ENCODE peak calls at places on chromosomes 7 and 10, in five cellular contexts. Z is Peyer's patch, S is H54, E is adrenal gland, Y is stomach. G is an unnamed sample.
A peak's percentile ranks its signal among the peaks of the same experiment; 100 is the strongest.

GRCh38 chr7:137656227-137656849 is 190.4 kb downstream of the DGKI start:
- DNase-seq in Z (peak; percentile 64), S (peak; percentile 18), Y (peak; percentile 81), E (peak; percentile 89), G (peak; percentile 81)

GRCh38 chr7:108135446-108136190 is 5.5 kb upstream of the LAMB4 start:
- DNase-seq in E (no peak), Y (no peak), Z (no peak), S (no peak), G (no peak)

GRCh38 chr7:3232228-3232627 is 68.8 kb upstream of the SDK1 start:
- DNase-seq in Y (no peak), S (no peak), Z (no peak), E (no peak), G (no peak)

GRCh38 chr7:156503195-156503594 is 137.4 kb upstream of the RNF32 start:
- DNase-seq in E (no peak), S (no peak), Y (no peak), Z (no peak), G (no peak)

GRCh38 chr7:139094030-139094429 is 15.5 kb downstream of the ZC3HAV1 start:
- DNase-seq in Z (no peak), S (no peak), E (no peak), Y (no peak), G (no peak)

GRCh38 chr10:104515670-104516199 is 125.4 kb upstream of the SORCS3 start:
- DNase-seq in S (no peak), Z (no peak), Y (no peak), E (no peak), G (no peak)

GRCh38 chr7:100614308-100614861 is 2.0 kb downstream of the MOSPD3 start:
- DNase-seq in S (no peak), E (no peak), Z (no peak), Y (no peak), G (no peak)

GRCh38 chr10:97631098-97631497 is 2.2 kb downstream of the MORN4 start:
- DNase-seq in Y (no peak), S (no peak), E (no peak), Z (no peak), G (no peak)

GRCh38 chr10:116001266-116001857 is 271.6 kb downstream of the GFRA1 start:
- DNase-seq in Z (no peak), E (no peak), Y (no peak), S (no peak), G (no peak)

GRCh38 chr7:41247128-41247865 is 455.6 kb downstream of the INHBA start:
- DNase-seq in S (no peak), E (no peak), Z (no peak), Y (no peak), G (no peak)

DNA sequence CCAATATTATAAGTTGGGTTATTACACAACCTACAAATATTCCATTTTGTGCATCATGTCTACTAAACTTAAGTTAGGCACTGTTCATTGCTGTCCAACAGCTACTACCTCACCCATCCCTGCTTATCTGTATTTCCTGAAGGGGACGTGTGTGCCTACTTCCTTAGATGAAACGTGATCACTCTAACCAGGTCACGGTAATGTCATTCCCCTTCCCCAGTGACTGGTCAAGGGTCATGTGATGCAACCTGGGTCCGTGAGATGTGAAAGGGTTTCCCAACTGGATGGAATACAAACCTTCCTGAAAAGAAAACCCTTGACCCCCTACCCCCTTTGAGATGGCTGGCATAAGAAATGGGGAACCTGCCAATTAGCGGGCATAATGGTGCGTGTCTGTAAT is 1.6 kb upstream of the NSMCE4A start:
- DNase-seq in S (no peak), Y (no peak), E (no peak), Z (no peak), G (no peak)
- TF ChIP-seq POLR2A in S (no peak), Y (no peak), E (no peak), Z (no peak), G (no peak)

DNA sequence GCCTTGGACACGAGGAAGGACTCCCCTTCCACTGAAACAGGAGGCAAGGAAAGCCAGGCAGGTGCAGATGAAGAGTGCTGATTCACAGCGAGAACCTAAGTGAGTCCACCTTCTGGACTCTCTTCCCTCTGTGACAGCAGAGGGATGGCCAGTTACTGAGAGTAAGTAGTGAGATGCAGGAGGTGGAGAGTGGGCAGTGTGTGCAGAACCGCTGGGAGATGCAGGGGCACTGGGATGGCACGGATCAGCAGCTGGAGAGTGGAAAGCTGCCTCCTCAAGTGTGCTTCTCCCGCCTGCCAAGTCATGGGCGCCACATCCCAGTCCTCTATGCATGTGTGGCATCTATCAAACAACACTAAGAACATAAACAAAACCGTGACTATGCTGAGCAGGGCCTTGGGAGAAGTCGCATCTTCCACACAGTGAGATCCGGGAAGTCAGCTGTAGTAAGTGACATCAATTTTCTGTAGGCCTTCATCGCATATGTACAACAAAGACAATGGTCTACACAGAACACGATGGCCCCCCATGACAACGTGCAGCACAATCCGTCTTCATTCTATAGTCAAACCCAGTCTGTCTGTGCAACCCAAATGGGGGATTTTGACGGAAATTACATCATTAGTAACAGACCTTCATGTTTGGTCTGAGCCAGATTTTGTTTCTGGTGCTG is 217.4 kb upstream of the KLF14 start:
- DNase-seq in Y (no peak), Z (no peak), E (no peak), S (no peak), G (no peak)
- TF ChIP-seq POLR2A in Y (no peak), Z (no peak), E (no peak), S (no peak), G (no peak)

GRCh38 chr10:101193210-101193609 is 36.1 kb downstream of the LBX1 start:
- DNase-seq in S (no peak), E (no peak), Z (no peak), Y (no peak), G (no peak)

GRCh38 chr10:101195921-101196320 is 33.3 kb downstream of the LBX1 start:
- DNase-seq in Z (no peak), Y (no peak), S (no peak), E (no peak), G (no peak)
- TF ChIP-seq POLR2A in Z (no peak), Y (no peak), S (no peak), E (no peak), G (no peak)

GRCh38 chr7:1548944-1549343 is 7.1 kb downstream of the TMEM184A start:
- DNase-seq in S (no peak), E (no peak), Y (no peak), Z (no peak), G (no peak)
- TF ChIP-seq POLR2A in S (no peak), E (no peak), Y (no peak), Z (no peak), G (no peak)

DNA sequence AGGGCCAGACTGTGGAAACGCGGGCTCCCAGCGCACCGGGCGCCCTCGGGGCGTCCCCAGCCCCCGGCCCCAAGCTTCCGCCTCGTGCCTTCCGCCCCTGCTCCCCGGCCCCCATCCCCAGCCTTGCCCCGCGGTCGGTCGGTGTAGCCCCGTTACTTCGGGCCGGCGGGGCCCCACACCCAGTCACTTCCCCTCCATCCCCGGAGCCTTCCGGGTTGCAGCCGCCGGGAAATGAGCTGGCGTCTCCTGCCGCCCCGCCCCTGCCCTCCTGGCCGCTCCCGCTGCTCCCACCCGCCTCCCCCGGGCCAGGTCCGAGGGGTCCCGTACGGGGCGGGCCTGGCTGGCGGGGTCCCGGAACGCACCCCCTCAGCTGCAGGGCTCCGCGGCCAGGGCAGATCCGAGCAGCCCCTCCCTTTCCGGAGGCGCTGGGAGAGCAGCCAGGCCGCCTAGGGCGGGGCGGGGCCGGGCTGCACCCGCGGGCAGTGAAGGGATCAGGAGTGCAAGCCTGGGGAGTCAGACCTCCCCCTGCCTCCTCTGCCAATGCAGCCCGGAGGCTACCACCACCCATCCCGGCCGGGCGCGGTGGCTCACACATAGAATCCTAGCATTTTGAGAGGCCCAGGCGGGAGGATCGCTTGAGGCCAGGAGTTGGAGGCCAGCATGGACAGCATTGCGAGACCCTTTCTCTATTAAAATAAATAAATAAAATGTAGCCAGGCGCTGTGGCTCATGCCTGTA is 709 bp downstream of the ARPC1B start:
- DNase-seq in Z (peak; percentile 93), Y (peak; percentile 80), E (peak; percentile 75), S (peak; percentile 85), G (peak; percentile 92)
- TF ChIP-seq POLR2A in Z (peak; percentile 85), Y (no peak), E (no peak), S (peak; percentile 71), G (no peak)